ENCODE peak calls at places on chromosomes 12 and 14, in nine cellular contexts. M is A549, Z is transverse colon, R is GM12878, D is stomach, H is K562, Y is upper lobe of left lung, F is suprapubic skin, U is H1. J is an unnamed sample.

GRCh38 chr14:36955376-36955775 is 217.0 kb downstream of the SLC25A21 start:
- DNase-seq in H (no peak), U (no peak), Y (no peak), Z (no peak), M (no peak), F (no peak), D (no peak), R (no peak), J (no peak)

GRCh38 chr14:90624228-90624627 is 192.0 kb downstream of the TTC7B start:
- DNase-seq in U (no peak), Y (no peak), H (peak; percentile 11), Z (no peak), F (no peak), R (no peak), M (peak; percentile 32), D (no peak), J (no peak)

GRCh38 chr12:6123258-6123657 is 1.2 kb downstream of the VWF start:
- DNase-seq in F (no peak), R (no peak), M (no peak), U (no peak), D (no peak), Z (no peak), H (no peak), Y (no peak), J (no peak)

GRCh38 chr12:2092890-2093289 is 40.1 kb downstream of the CACNA1C start:
- DNase-seq in M (no peak), F (no peak), Z (no peak), H (no peak), Y (no peak), D (no peak), R (no peak), U (no peak), J (no peak)

GRCh38 chr12:16520328-16520727 is 85.6 kb downstream of the LMO3 start:
- DNase-seq in U (no peak), R (no peak), D (no peak), Y (no peak), H (no peak), F (no peak), M (peak; percentile 13), Z (no peak), J (no peak)

GRCh38 chr12:63802012-63802608 is 22.4 kb downstream of the RXYLT1 start:
- DNase-seq in F (no peak), M (peak; percentile 53), U (no peak), H (peak; percentile 14), Y (no peak), Z (no peak), R (no peak), D (no peak), J (no peak)

GRCh38 chr12:117827660-117828059 is 141.1 kb downstream of the KSR2 start:
- DNase-seq in H (no peak), D (no peak), U (no peak), Y (no peak), F (no peak), Z (no peak), M (no peak), R (no peak), J (no peak)

GRCh38 chr12:116135209-116135930 is 142.1 kb downstream of the MED13L start:
- DNase-seq in H (no peak), M (peak; percentile 57), R (no peak), F (no peak), Z (no peak), U (no peak), D (no peak), Y (no peak), J (no peak)

GRCh38 chr12:122423258-122424165 is 1.0 kb upstream of the CLIP1 start:
- DNase-seq in Z (peak; percentile 31), U (no peak), R (no peak), Y (no peak), F (no peak), H (peak; percentile 60), D (no peak), M (peak; percentile 77), J (no peak)

GRCh38 chr12:58443273-58443980 is 476.9 kb downstream of the LRIG3 start:
- DNase-seq in H (no peak), M (peak; percentile 47), Y (no peak), R (no peak), D (no peak), F (no peak), U (no peak), Z (peak; percentile 13), J (no peak)

GRCh38 chr12:29782821-29783772 is 645 bp downstream of the TMTC1 start:
- DNase-seq in D (peak; percentile 28), H (no peak), R (no peak), M (no peak), U (no peak), Y (peak; percentile 89), F (peak; percentile 85), Z (no peak), J (peak; percentile 21)

GRCh38 chr12:98424726-98425401 is 90.5 kb upstream of the TMPO start:
- DNase-seq in F (no peak), M (peak; percentile 74), D (peak; percentile 64), U (no peak), H (peak; percentile 72), Y (no peak), R (no peak), Z (peak; percentile 71), J (peak; percentile 75)

GRCh38 chr12:69648476-69648875 is 37.8 kb upstream of the LRRC10 start:
- DNase-seq in Y (no peak), H (no peak), R (no peak), D (no peak), U (no peak), F (no peak), M (peak; percentile 57), Z (no peak), J (no peak)

GRCh38 chr14:102917469-102918211 is 4.8 kb upstream of the AMN start:
- DNase-seq in U (peak; percentile 38), Y (peak; percentile 61), H (peak; percentile 55), M (peak; percentile 39), D (peak; percentile 62), R (no peak), Z (peak; percentile 70), F (no peak), J (peak; percentile 41)

GRCh38 chr12:79162948-79163347 is 298.4 kb downstream of the SYT1 start:
- DNase-seq in Z (no peak), H (no peak), M (no peak), D (no peak), R (no peak), U (no peak), Y (no peak), F (no peak), J (no peak)

GRCh38 chr14:38505221-38506095 is 249.6 kb upstream of the CLEC14A start:
- DNase-seq in Y (no peak), H (no peak), U (no peak), D (no peak), Z (no peak), M (no peak), F (no peak), R (no peak), J (no peak)

GRCh38 chr14:75310295-75311059 is 31.8 kb downstream of the FOS start:
- DNase-seq in R (no peak), M (peak; percentile 80), D (peak; percentile 74), U (peak; percentile 67), Y (peak; percentile 92), F (peak; percentile 92), Z (peak; percentile 74), H (no peak), J (peak; percentile 69)

GRCh38 chr12:77965790-77966189 is 135.1 kb downstream of the NAV3 start:
- DNase-seq in U (no peak), Y (no peak), Z (no peak), R (no peak), H (no peak), F (no peak), D (no peak), M (no peak), J (no peak)

GRCh38 chr12:109679716-109680520 is 33.7 kb upstream of the FAM222A start:
- DNase-seq in Z (no peak), U (no peak), Y (no peak), D (no peak), M (no peak), F (no peak), R (no peak), H (no peak), J (no peak)

GRCh38 chr14:79278798-79279644 is 932.3 kb downstream of the DIO2 start:
- DNase-seq in M (peak; percentile 73), Z (peak; percentile 82), R (no peak), Y (peak; percentile 91), F (no peak), H (peak; percentile 2), U (peak; percentile 88), D (peak; percentile 84), J (peak; percentile 30)

GRCh38 chr14:104827173-104828055 is 26.5 kb downstream of the ZBTB42 start:
- DNase-seq in M (peak; percentile 76), R (no peak), U (peak; percentile 58), D (peak; percentile 43), F (no peak), Z (peak; percentile 62), Y (peak; percentile 89), H (peak; percentile 72), J (no peak)
- H3K4me3 ChIP-seq in M (peak overlapping the region; percentile 45), R (no peak overlapping the region), U (peak overlapping the region; percentile 30), D (peak overlapping the region; percentile 53), F (peak overlapping the region; percentile 71), Z (peak overlapping the region; percentile 62), Y (peak overlapping the region; percentile 35), H (peak overlapping the region; percentile 25), J (peak overlapping the region; percentile 57)

GRCh38 chr14:55336691-55337090 is 65.5 kb downstream of the FBXO34 start:
- DNase-seq in F (no peak), R (no peak), Z (no peak), Y (no peak), U (no peak), M (no peak), D (no peak), H (no peak), J (no peak)
- TF ChIP-seq EP300 in F (no peak), R (no peak), Z (no peak), Y (no peak), U (no peak), M (no peak), D (no peak), H (no peak), J (no peak)

DNA sequence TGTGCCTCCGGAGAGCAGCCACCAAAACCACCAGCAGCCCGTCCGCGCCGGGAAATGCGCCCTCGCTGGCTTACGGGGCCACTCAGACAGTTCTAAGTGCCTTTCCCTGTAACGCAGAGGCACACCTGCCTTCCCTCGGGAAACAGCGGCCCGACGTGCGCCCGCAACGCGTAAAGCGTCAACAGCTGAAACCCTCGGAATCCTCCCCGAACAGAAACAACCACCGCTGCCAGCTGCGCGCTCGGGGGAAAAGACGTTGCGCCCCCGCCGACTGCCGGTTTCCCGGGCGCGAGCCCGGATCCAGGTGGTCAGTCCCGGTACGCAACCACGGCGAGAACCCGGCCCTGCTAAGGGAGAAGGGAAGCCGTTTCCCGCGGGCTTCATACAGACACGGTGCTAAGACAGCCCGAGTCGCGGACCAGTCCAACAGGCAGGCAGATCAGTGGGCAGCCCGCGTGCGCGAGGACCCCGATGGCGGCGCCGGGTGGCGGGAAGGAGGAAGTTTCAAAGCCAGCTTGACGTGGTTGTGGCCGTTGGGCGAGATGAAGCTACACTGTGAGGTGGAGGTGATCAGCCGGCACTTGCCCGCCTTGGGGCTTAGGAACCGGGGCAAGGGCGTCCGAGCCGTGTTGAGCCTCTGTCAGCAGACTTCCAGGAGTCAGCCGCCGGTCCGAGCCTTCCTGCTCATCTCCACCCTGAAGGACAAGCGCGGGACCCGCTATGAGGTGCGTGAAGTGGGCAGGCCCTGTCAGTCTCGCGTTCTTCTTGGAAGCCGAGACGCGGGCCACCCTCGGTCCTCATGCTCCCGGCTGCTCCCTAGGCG is at the start of gene LRR1:
- DNase-seq in Z (peak; percentile 88), D (peak; percentile 88), M (peak; percentile 91), R (peak; percentile 60), F (peak; percentile 93), U (no peak), Y (peak; percentile 97), H (peak; percentile 81), J (peak; percentile 73)
- TF ChIP-seq POLR2A in Z (peak; percentile 87), D (no peak), M (peak; percentile 71), R (peak; percentile 93), F (no peak), U (peak; percentile 96), Y (peak; percentile 75), H (peak; percentile 95), J (peak; percentile 12)

GRCh38 chr14:99736600-99737371 is 52.7 kb downstream of the CYP46A1 start:
- DNase-seq in M (no peak), U (no peak), Y (no peak), Z (no peak), F (no peak), H (no peak), R (no peak), D (no peak), J (no peak)
- H3K4me3 ChIP-seq in M (peak overlapping the region; percentile 45), U (no peak overlapping the region), Y (no peak overlapping the region), Z (no peak overlapping the region), F (no peak overlapping the region), H (no peak overlapping the region), R (no peak overlapping the region), D (peak overlapping the region; percentile 61), J (no peak overlapping the region)

J was measured in tibial nerve.